ENCODE peak calls at places on chromosomes 12 and 14, in eight cellular contexts. S, W, G, A, N, P, D and X are unnamed samples.

GRCh38 chr12:22271036-22271435 is 63.5 kb downstream of the ST8SIA1 start:
- DNase-seq in N (no peak), D (no peak), P (peak; percentile 76), W (no peak), G (no peak), S (peak; percentile 38), A (no peak), X (no peak)

GRCh38 chr12:15629108-15629507 is 160.1 kb downstream of the EPS8 start:
- DNase-seq in S (peak; percentile 42), A (peak; percentile 84), W (peak; percentile 22), P (peak; percentile 97), G (no peak), N (peak; percentile 32), D (peak; percentile 79), X (peak; percentile 15)

GRCh38 chr12:87930033-87930432 is 99.2 kb downstream of the C12orf50 start:
- DNase-seq in D (no peak), P (peak; percentile 3), G (no peak), N (no peak), A (no peak), W (no peak), S (peak; percentile 20), X (no peak)

GRCh38 chr14:96904201-96904600 is 107.0 kb downstream of the VRK1 start:
- DNase-seq in N (no peak), A (no peak), G (no peak), D (no peak), S (peak; percentile 5), P (no peak), W (no peak), X (no peak)

GRCh38 chr12:98532687-98533304 is 17.4 kb downstream of the TMPO start:
- DNase-seq in D (no peak), W (no peak), P (no peak), S (peak; percentile 47), N (no peak), G (no peak), A (no peak), X (no peak)

GRCh38 chr12:34389378-34390170 is 367.3 kb downstream of the ALG10 start:
- DNase-seq in G (no peak), W (no peak), P (no peak), N (no peak), D (peak; percentile 15), S (no peak), A (no peak), X (no peak)

GRCh38 chr12:126752021-126752420 is 1514.9 kb upstream of the TMEM132C start:
- DNase-seq in P (no peak), S (no peak), A (no peak), W (no peak), D (no peak), G (no peak), N (no peak), X (no peak)

GRCh38 chr12:48050174-48050573 is 45.9 kb upstream of the COL2A1 start:
- DNase-seq in P (no peak), W (no peak), N (no peak), S (no peak), D (no peak), A (no peak), G (no peak), X (no peak)

GRCh38 chr12:130447655-130447965 is 109.9 kb downstream of the PIWIL1 start:
- DNase-seq in W (no peak), A (no peak), S (no peak), D (no peak), G (no peak), N (no peak), P (no peak), X (no peak)

GRCh38 chr12:93200291-93200917 is 177.3 kb upstream of the NUDT4 start:
- DNase-seq in S (no peak), P (no peak), A (no peak), W (no peak), G (no peak), D (no peak), N (no peak), X (peak; percentile 17)

GRCh38 chr12:113757223-113758002 is 208.7 kb downstream of the RBM19 start:
- DNase-seq in G (no peak), S (no peak), D (no peak), W (no peak), P (no peak), N (no peak), A (no peak), X (no peak)

GRCh38 chr14:101008631-101009336 is 105.3 kb upstream of the RTL1 start:
- DNase-seq in P (peak; percentile 44), A (no peak), W (no peak), N (no peak), G (no peak), S (no peak), D (no peak), X (peak; percentile 7)

GRCh38 chr12:67382206-67382871 is 113.2 kb downstream of the CAND1 start:
- DNase-seq in N (no peak), P (peak; percentile 56), D (no peak), G (no peak), A (no peak), S (no peak), W (no peak), X (no peak)

GRCh38 chr12:253116-253831 is 9.4 kb downstream of the SLC6A13 start:
- DNase-seq in G (no peak), N (no peak), S (no peak), P (no peak), D (no peak), W (no peak), A (no peak), X (no peak)
- TF ChIP-seq CTCF in G (no peak), N (no peak), S (no peak), P (no peak), D (no peak), W (no peak), A (no peak), X (no peak)

DNA sequence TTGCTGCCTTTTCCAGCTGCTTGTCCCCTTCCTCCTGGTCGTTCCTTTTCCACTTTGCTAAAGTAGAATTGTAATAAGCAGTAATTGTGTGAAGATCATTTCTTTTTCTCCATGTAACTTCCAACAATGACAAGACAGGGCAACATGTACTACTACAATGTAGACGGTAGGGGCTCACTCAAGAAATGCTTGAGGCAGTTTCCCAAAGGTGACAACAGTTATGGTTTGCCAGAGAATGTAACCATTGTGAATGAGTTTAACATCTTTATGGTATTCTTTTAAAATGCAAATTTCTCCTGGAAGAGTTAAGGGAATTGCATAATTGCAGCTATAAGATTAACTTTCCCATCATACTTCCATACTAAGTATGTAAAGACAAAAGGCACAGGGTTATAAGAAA is 23.8 kb upstream of the PHLDA1 start:
- DNase-seq in W (no peak), P (no peak), A (no peak), G (no peak), D (no peak), S (no peak), N (no peak), X (no peak)
- TF ChIP-seq CTCF in W (no peak), P (no peak), A (no peak), G (no peak), D (no peak), S (no peak), N (no peak), X (no peak)

GRCh38 chr12:120093592-120094355 is 22.8 kb downstream of the RAB35 start:
- DNase-seq in N (no peak), G (no peak), A (no peak), S (no peak), D (no peak), P (no peak), W (no peak), X (no peak)

GRCh38 chr12:120094485-120094884 is 22.1 kb downstream of the RAB35 start:
- DNase-seq in A (no peak), D (no peak), N (no peak), S (no peak), P (no peak), G (no peak), W (no peak), X (no peak)

GRCh38 chr12:120093336-120093591 is 23.3 kb downstream of the RAB35 start:
- DNase-seq in P (no peak), A (no peak), D (no peak), S (no peak), G (no peak), N (no peak), W (no peak), X (no peak)

GRCh38 chr12:120091371-120092090 is 25.0 kb downstream of the RAB35 start:
- DNase-seq in S (no peak), A (peak; percentile 41), D (no peak), N (no peak), P (no peak), G (no peak), W (no peak), X (no peak)

DNA sequence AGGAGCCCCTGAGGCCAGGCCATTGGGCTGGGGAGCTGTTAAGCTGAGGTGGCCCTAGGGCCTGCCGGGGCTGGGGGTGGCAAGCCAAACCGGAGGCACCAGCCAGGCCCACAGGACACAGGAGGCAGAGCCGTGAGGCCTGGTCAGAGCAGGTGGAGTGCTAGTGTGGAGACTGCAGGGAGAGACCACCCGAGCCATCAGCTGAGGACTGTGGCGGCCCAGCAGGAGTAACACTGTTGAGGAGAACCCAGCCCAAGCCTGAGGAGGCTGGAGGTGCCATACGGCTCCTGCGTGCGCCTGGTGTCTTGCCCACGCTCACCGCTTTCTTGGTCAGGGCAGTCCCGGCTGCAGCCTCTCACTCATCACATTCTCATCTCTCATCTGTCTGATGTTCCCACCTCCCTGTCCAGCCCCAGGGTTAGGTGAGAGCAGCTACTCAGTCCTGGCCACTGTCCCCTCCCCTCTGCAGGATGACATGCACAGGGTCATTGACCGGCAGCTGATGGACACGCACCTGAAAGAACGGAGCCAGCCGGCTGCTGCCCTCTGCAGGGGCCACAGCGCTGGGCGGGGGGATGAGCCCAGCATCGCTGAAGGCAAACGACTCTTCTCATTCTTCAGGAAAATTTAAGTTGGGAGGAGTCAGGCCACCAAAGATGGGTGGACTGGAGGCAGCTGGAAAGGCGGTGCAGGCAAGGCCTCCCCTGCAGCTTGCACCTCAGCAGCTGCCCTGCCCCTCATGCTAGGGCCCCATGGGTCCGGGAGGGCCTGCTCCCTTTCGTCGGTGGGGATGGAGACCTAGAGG is 23.8 kb downstream of the RAB35 start:
- DNase-seq in D (no peak), A (no peak), W (no peak), S (no peak), G (no peak), N (no peak), P (no peak), X (no peak)
- TF ChIP-seq CTCF in D (no peak), A (no peak), W (no peak), S (no peak), G (no peak), N (no peak), P (no peak), X (no peak)

GRCh38 chr14:87992349-87992719 is 648 bp downstream of the GALC start:
- DNase-seq in W (peak; percentile 12), S (no peak), A (peak; percentile 19), N (no peak), D (no peak), P (no peak), G (no peak), X (peak; percentile 59)

GRCh38 chr14:87990687-87991086 is 2.3 kb downstream of the GALC start:
- DNase-seq in S (no peak), A (no peak), G (no peak), P (no peak), D (no peak), N (no peak), W (no peak), X (no peak)

GRCh38 chr14:87994974-87995373 is 2.0 kb upstream of the GALC start:
- DNase-seq in S (no peak), W (no peak), G (no peak), N (no peak), A (no peak), D (no peak), P (no peak), X (peak; percentile 28)

GRCh38 chr14:87993485-87993809 is 465 bp upstream of the GALC start:
- DNase-seq in P (no peak), S (no peak), G (no peak), W (no peak), D (no peak), A (no peak), N (no peak), X (no peak)

GRCh38 chr14:87992720-87993484 is at the start of gene GALC:
- DNase-seq in S (peak; percentile 66), W (peak; percentile 97), P (peak; percentile 63), D (peak; percentile 99), A (peak; percentile 94), N (peak; percentile 89), G (no peak), X (peak; percentile 90)
- TF ChIP-seq CTCF in S (no peak), W (no peak), P (no peak), D (no peak), A (no peak), N (no peak), G (no peak), X (no peak)